ENCODE peak calls at places on chromosomes 11 and 22, in ten cellular contexts. I, C, O, Q, S, F, V, X, T and B are unnamed samples.

GRCh38 chr22:48340727-48341709 is 1486.7 kb downstream of the BRD1 start:
- DNase-seq in I (no peak), C (no peak), O (no peak), Q (no peak), S (no peak), F (no peak), V (no peak), X (no peak), T (no peak), B (no peak)

GRCh38 chr11:114076974-114077373 is 17.5 kb downstream of the ZBTB16 start:
- DNase-seq in I (no peak), C (no peak), O (peak), Q (no peak), S (no peak), F (peak), V (no peak), X (no peak), T (no peak), B (no peak)

GRCh38 chr11:75200531-75200930 is 40.0 kb upstream of the TPBGL start:
- DNase-seq in I (no peak), C (no peak), O (no peak), Q (no peak), S (no peak), F (no peak), V (no peak), X (no peak), T (no peak), B (no peak)

GRCh38 chr11:70535191-70535971 is 137.1 kb downstream of the CTTN start:
- DNase-seq in I (no peak), C (no peak), O (no peak), Q (no peak), S (no peak), F (no peak), V (no peak), X (no peak), T (no peak), B (no peak)

GRCh38 chr22:33746501-33746928 is 173.8 kb downstream of the LARGE1 start:
- DNase-seq in I (no peak), C (no peak), O (no peak), Q (no peak), S (no peak), F (no peak), V (no peak), X (no peak), T (no peak), B (no peak)

GRCh38 chr22:42945736-42946135 is 69.2 kb downstream of the PACSIN2 start:
- DNase-seq in I (no peak), C (no peak), O (no peak), Q (no peak), S (no peak), F (no peak), V (no peak), X (no peak), T (no peak), B (no peak)

GRCh38 chr11:44531636-44532035 is 33.8 kb upstream of the CD82 start:
- DNase-seq in I (no peak), C (no peak), O (no peak), Q (no peak), S (no peak), F (no peak), V (no peak), X (no peak), T (no peak), B (no peak)

GRCh38 chr11:93741882-93742226 is 382 bp downstream of the C11orf54 start:
- DNase-seq in I (no peak), C (no peak), O (no peak), Q (no peak), S (no peak), F (peak), V (peak), X (peak), T (no peak), B (peak)

GRCh38 chr11:47504910-47505309 is 48.0 kb downstream of the CELF1 start:
- DNase-seq in I (no peak), C (no peak), O (no peak), Q (no peak), S (no peak), F (no peak), V (no peak), X (no peak), T (no peak), B (no peak)

GRCh38 chr11:71551711-71552110 is 3.5 kb downstream of the KRTAP5-9 start:
- DNase-seq in I (no peak), C (no peak), O (no peak), Q (no peak), S (no peak), F (no peak), V (no peak), X (no peak), T (no peak), B (peak)

GRCh38 chr11:103830205-103830604 is 206.2 kb upstream of the DDI1 start:
- DNase-seq in I (no peak), C (no peak), O (no peak), Q (no peak), S (no peak), F (no peak), V (no peak), X (no peak), T (no peak), B (no peak)

GRCh38 chr22:45512363-45512762 is 9.7 kb downstream of the FBLN1 start:
- DNase-seq in I (no peak), C (no peak), O (no peak), Q (no peak), S (no peak), F (no peak), V (no peak), X (no peak), T (no peak), B (no peak)

GRCh38 chr11:11155962-11156815 is 196.9 kb downstream of the CSNK2A3 start:
- DNase-seq in I (no peak), C (peak), O (peak), Q (no peak), S (no peak), F (peak), V (peak), X (no peak), T (no peak), B (no peak)

GRCh38 chr11:71999813-72000590 is 1.3 kb downstream of the IL18BP start:
- DNase-seq in I (no peak), C (no peak), O (no peak), Q (no peak), S (no peak), F (no peak), V (no peak), X (no peak), T (no peak), B (no peak)

GRCh38 chr22:49489821-49490220 is 337.9 kb downstream of the BRD1 start:
- DNase-seq in I (no peak), C (no peak), O (no peak), Q (no peak), S (no peak), F (no peak), V (no peak), X (no peak), T (no peak), B (no peak)

GRCh38 chr22:44088976-44089570 is 65.0 kb downstream of the PARVB start:
- DNase-seq in I (no peak), C (no peak), O (no peak), Q (no peak), S (no peak), F (no peak), V (no peak), X (no peak), T (no peak), B (no peak)

GRCh38 chr11:121936375-121936774 is 179.6 kb downstream of the BLID start:
- DNase-seq in I (no peak), C (no peak), O (no peak), Q (no peak), S (no peak), F (no peak), V (peak), X (no peak), T (no peak), B (no peak)

GRCh38 chr22:32048069-32048468 is 5.0 kb downstream of the SLC5A1 start:
- DNase-seq in I (no peak), C (no peak), O (no peak), Q (no peak), S (no peak), F (no peak), V (no peak), X (no peak), T (no peak), B (no peak)

GRCh38 chr11:125550780-125551179 is 18.5 kb upstream of the EI24 start:
- DNase-seq in I (no peak), C (no peak), O (no peak), Q (no peak), S (no peak), F (no peak), V (no peak), X (no peak), T (no peak), B (no peak)

GRCh38 chr11:70555092-70555491 is 156.8 kb downstream of the CTTN start:
- DNase-seq in I (no peak), C (no peak), O (no peak), Q (no peak), S (no peak), F (peak), V (no peak), X (no peak), T (no peak), B (no peak)

GRCh38 chr22:37546436-37547248 is 13.6 kb upstream of the CDC42EP1 start:
- DNase-seq in I (no peak), C (no peak), O (peak), Q (peak), S (no peak), F (peak), V (no peak), X (peak), T (peak), B (no peak)

GRCh38 chr11:45371251-45371749 is 85.2 kb upstream of the SYT13 start:
- DNase-seq in I (no peak), C (no peak), O (peak), Q (peak), S (peak), F (peak), V (peak), X (peak), T (peak), B (peak)

GRCh38 chr11:1771700-1772099 is 8.0 kb upstream of the CTSD start:
- DNase-seq in I (no peak), C (no peak), O (no peak), Q (no peak), S (no peak), F (no peak), V (no peak), X (peak), T (no peak), B (peak)

GRCh38 chr22:34055525-34056200 is 135.4 kb upstream of the LARGE1 start:
- DNase-seq in I (no peak), C (peak), O (peak), Q (no peak), S (no peak), F (peak), V (no peak), X (no peak), T (no peak), B (no peak)

GRCh38 chr11:97269527-97269926 is 879.7 kb downstream of the JRKL start:
- DNase-seq in I (no peak), C (no peak), O (peak), Q (no peak), S (no peak), F (peak), V (peak), X (no peak), T (no peak), B (no peak)

GRCh38 chr11:75563501-75563977 is 1.5 kb downstream of the SERPINH1 start:
- DNase-seq in I (no peak), C (no peak), O (no peak), Q (no peak), S (no peak), F (no peak), V (no peak), X (no peak), T (no peak), B (no peak)

GRCh38 chr22:43158778-43159483 is 7.6 kb downstream of the TSPO start:
- DNase-seq in I (no peak), C (no peak), O (no peak), Q (no peak), S (no peak), F (no peak), V (no peak), X (no peak), T (no peak), B (no peak)

DNA sequence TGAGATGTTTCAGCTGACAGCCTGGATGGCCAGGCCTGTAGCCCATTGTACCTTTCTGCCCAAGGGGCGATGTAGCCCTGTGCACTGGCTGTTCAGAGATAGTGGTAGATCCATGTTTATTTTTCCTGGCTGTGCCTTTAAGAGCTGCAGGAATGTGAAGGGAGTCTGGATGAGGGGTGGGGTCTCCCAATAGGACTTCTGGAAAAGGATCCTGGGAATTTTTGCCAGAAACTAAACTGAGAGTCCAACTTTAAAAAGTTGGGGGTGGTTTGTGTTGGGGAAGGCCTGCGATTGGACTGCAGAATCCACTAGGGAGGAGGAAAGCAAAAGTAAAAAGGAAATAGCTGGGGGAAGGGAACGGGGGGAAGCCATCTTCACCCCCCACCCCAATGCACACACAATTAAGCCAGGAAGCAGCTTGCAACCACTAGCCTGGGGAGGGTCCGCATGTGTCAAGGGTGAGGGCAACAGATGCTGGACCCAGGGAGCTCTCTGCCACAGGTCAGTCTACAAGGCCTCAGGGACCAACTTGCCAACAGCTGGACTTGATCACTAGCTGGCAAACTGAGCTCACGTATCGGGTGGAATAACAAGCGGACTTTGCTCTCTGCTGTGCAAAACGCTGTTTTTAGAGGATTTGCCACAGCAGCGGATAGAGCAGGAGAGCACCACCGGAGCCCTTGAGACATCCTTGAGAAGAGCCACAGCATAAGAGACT is at the start of gene OLFML1:
- DNase-seq in I (no peak), C (no peak), O (no peak), Q (peak), S (no peak), F (no peak), V (no peak), X (peak), T (no peak), B (no peak)
- H3K27ac ChIP-seq in I (no peak), C (peak), O (peak), Q (peak), S (no peak), F (no peak), V (no peak), X (peak), T (peak), B (no peak)

GRCh38 chr11:68374531-68374930 is 62.1 kb downstream of the LRP5 start:
- DNase-seq in I (no peak), C (no peak), O (no peak), Q (no peak), S (no peak), F (no peak), V (no peak), X (no peak), T (no peak), B (no peak)

GRCh38 chr11:68375337-68375736 is 62.9 kb downstream of the LRP5 start:
- DNase-seq in I (no peak), C (no peak), O (no peak), Q (no peak), S (no peak), F (no peak), V (no peak), X (no peak), T (no peak), B (no peak)

GRCh38 chr11:68373189-68373809 is 60.9 kb downstream of the LRP5 start:
- DNase-seq in I (no peak), C (no peak), O (no peak), Q (peak), S (no peak), F (no peak), V (no peak), X (peak), T (peak), B (no peak)

GRCh38 chr11:68372625-68373024 is 60.2 kb downstream of the LRP5 start:
- DNase-seq in I (no peak), C (no peak), O (no peak), Q (no peak), S (no peak), F (no peak), V (no peak), X (no peak), T (no peak), B (no peak)

DNA sequence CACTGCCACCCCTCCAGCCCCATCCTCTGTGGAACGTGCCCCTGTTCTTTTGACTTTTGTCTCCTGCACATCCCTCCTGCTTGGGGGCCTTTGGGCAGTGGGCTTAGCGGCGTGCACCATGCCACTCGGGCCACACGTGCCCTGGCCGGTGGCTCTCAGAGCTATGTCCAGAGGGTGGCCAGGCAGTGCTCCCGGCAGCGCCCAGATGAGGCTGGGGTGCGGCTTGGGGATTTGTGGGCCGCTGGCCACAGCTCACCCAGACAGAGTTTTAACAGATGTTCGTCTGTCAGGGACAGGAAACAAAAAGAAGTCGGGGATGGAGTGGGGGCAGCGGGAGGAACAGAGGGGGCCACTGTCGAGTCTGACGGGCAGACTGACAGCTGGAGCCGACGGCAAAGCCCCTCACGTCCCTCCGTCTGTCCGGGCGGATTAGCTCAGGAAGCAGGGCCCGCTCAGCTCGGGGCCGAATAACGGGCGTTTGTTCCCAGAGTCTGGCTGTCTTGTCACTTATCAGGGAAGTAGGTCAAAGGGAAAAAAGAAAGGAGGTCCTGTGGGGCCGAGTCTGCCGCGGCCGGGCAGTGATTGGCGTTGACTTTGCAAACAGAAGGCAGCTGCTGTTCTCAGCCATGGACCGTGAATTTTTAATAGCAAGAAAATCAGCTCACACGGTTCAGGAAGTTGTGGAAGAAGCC is 61.6 kb downstream of the LRP5 start:
- DNase-seq in I (no peak), C (no peak), O (peak), Q (no peak), S (no peak), F (peak), V (no peak), X (peak), T (no peak), B (no peak)
- H3K4me3 ChIP-seq in I (peak), C (peak), O (no peak), Q (peak), S (no peak), F (no peak), V (no peak), X (peak), T (peak), B (no peak)

GRCh38 chr11:36110698-36111410 is 167.0 kb downstream of the LDLRAD3 start:
- DNase-seq in I (no peak), C (no peak), O (no peak), Q (no peak), S (no peak), F (peak), V (no peak), X (no peak), T (no peak), B (no peak)
- H3K27ac ChIP-seq in I (no peak), C (no peak), O (no peak), Q (no peak), S (no peak), F (peak), V (no peak), X (no peak), T (no peak), B (no peak)

GRCh38 chr22:40237241-40237640 is 59.5 kb downstream of the TNRC6B start:
- DNase-seq in I (no peak), C (no peak), O (no peak), Q (no peak), S (no peak), F (no peak), V (no peak), X (no peak), T (no peak), B (no peak)
- H3K4me3 ChIP-seq in I (no peak), C (no peak), O (no peak), Q (no peak), S (no peak), F (no peak), V (no peak), X (no peak), T (no peak), B (no peak)

GRCh38 chr11:119229736-119230135 is 23.6 kb downstream of the CBL start:
- DNase-seq in I (no peak), C (no peak), O (no peak), Q (no peak), S (no peak), F (no peak), V (peak), X (no peak), T (no peak), B (no peak)
- H3K27ac ChIP-seq in I (no peak), C (no peak), O (no peak), Q (no peak), S (no peak), F (no peak), V (no peak), X (no peak), T (no peak), B (no peak)

GRCh38 chr11:119314748-119315138 is 2.2 kb downstream of the MCAM start:
- DNase-seq in I (no peak), C (no peak), O (no peak), Q (no peak), S (no peak), F (no peak), V (no peak), X (no peak), T (no peak), B (no peak)
- H3K4me3 ChIP-seq in I (peak), C (peak), O (no peak), Q (no peak), S (no peak), F (peak), V (peak), X (no peak), T (peak), B (no peak)

GRCh38 chr22:28935140-28935539 is 51.8 kb downstream of the ZNRF3 start:
- DNase-seq in I (no peak), C (no peak), O (no peak), Q (no peak), S (no peak), F (no peak), V (no peak), X (no peak), T (no peak), B (no peak)
- H3K27ac ChIP-seq in I (no peak), C (no peak), O (peak), Q (no peak), S (no peak), F (no peak), V (no peak), X (no peak), T (peak), B (no peak)

DNA sequence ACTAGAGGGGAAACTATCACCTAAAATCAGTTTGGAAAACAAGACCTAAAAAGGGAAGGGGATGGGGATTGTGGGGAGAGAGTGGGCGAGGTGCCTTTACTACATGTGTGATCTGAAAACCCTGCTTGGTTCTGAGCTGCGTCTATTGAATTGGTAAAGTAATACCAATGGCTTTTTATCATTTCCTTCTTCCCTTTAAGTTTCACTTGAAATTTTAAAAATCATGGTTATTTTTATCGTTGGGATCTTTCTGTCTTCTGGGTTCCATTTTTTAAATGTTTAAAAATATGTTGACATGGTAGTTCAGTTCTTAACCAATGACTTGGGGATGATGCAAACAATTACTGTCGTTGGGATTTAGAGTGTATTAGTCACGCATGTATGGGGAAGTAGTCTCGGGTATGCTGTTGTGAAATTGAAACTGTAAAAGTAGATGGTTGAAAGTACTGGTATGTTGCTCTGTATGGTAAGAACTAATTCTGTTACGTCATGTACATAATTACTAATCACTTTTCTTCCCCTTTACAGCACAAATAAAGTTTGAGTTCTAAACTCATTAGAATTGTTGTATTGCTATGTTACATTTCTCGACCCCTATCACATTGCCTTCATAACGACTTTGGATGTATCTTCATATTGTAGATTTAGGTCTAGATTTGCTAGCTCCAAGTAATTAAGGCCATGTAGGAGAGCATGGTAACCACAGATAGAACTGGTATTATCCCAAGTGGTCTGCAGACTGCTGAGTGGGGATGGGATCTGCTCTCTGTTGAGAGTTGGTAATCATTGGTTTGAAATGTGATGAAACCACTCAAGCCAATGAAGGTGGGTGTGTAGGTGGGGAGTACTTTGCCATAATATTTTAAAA is 3.6 kb downstream of the NEAT1 start:
- DNase-seq in I (no peak), C (no peak), O (no peak), Q (no peak), S (peak), F (no peak), V (peak), X (peak), T (peak), B (peak)
- H3K4me3 ChIP-seq in I (peak), C (peak), O (peak), Q (peak), S (peak), F (no peak), V (peak), X (peak), T (peak), B (peak)

GRCh38 chr22:38868886-38869381 is 3.1 kb downstream of the CBX6 start:
- DNase-seq in I (no peak), C (no peak), O (peak), Q (peak), S (peak), F (peak), V (peak), X (peak), T (peak), B (peak)
- H3K27ac ChIP-seq in I (no peak), C (no peak), O (no peak), Q (no peak), S (no peak), F (no peak), V (no peak), X (no peak), T (no peak), B (no peak)